ENCODE peak calls at places on chromosomes 2 and 18, in five cellular contexts. M is K562, A is A549, D is IMR-90, U is GM12878. F is an unnamed sample.

GRCh38 chr2:129483366-129483765 is 496.1 kb upstream of the RAB6C start:
- DNase-seq in M (no peak), A (no peak), D (no peak), U (peak; percentile 37), F (no peak)

GRCh38 chr2:8520791-8521344 is 161.0 kb upstream of the ID2 start:
- DNase-seq in M (no peak), A (no peak), D (no peak), U (no peak), F (no peak)

GRCh38 chr2:176643711-176644110 is 374.5 kb downstream of the MTX2 start:
- DNase-seq in M (peak; percentile 19), A (peak; percentile 10), D (no peak), U (no peak), F (peak; percentile 21)

GRCh38 chr2:242053921-242054320 is 184.4 kb downstream of the RTP5 start:
- DNase-seq in M (no peak), A (no peak), D (no peak), U (no peak), F (no peak)

GRCh38 chr18:24009651-24010333 is 4.8 kb upstream of the TTC39C start:
- DNase-seq in M (no peak), A (no peak), D (no peak), U (peak; percentile 74), F (no peak)

GRCh38 chr2:240200230-240201051 is 60.0 kb upstream of the OTOS start:
- DNase-seq in M (no peak), A (no peak), D (peak; percentile 6), U (no peak), F (no peak)

GRCh38 chr2:45928946-45929345 is 277.5 kb downstream of the PRKCE start:
- DNase-seq in M (no peak), A (no peak), D (no peak), U (no peak), F (no peak)

GRCh38 chr2:183069174-183069573 is 9.4 kb upstream of the DUSP19 start:
- DNase-seq in M (no peak), A (no peak), D (no peak), U (no peak), F (no peak)

GRCh38 chr2:20067992-20068727 is 16.7 kb upstream of the LAPTM4A start:
- DNase-seq in M (no peak), A (peak; percentile 29), D (peak; percentile 96), U (no peak), F (no peak)

GRCh38 chr2:379778-380177 is 91.9 kb upstream of the ALKAL2 start:
- DNase-seq in M (no peak), A (no peak), D (no peak), U (no peak), F (no peak)

GRCh38 chr18:58766164-58766563 is 94.9 kb downstream of the MALT1 start:
- DNase-seq in M (no peak), A (no peak), D (no peak), U (no peak), F (no peak)

GRCh38 chr2:154698789-154699559 is 479 bp downstream of the KCNJ3 start:
- DNase-seq in M (no peak), A (no peak), D (no peak), U (no peak), F (no peak)

GRCh38 chr2:239916205-239917127 is 108.7 kb downstream of the NDUFA10 start:
- DNase-seq in M (no peak), A (no peak), D (no peak), U (no peak), F (no peak)

GRCh38 chr18:11501352-11501751 is 108.0 kb upstream of the SLC35G4 start:
- DNase-seq in M (no peak), A (no peak), D (peak; percentile 36), U (no peak), F (no peak)

GRCh38 chr18:11506871-11507270 is 102.5 kb upstream of the SLC35G4 start:
- DNase-seq in M (no peak), A (no peak), D (peak; percentile 48), U (no peak), F (no peak)

GRCh38 chr18:11505993-11506392 is 103.4 kb upstream of the SLC35G4 start:
- DNase-seq in M (no peak), A (no peak), D (no peak), U (no peak), F (no peak)

GRCh38 chr18:11502368-11502767 is 107.0 kb upstream of the SLC35G4 start:
- DNase-seq in M (no peak), A (no peak), D (peak; percentile 83), U (no peak), F (no peak)

GRCh38 chr18:11504962-11505361 is 104.4 kb upstream of the SLC35G4 start:
- DNase-seq in M (no peak), A (no peak), D (no peak), U (no peak), F (no peak)
- TF ChIP-seq BHLHE40 in M (no peak), A (no peak), D (no peak), U (no peak), F (no peak)

DNA sequence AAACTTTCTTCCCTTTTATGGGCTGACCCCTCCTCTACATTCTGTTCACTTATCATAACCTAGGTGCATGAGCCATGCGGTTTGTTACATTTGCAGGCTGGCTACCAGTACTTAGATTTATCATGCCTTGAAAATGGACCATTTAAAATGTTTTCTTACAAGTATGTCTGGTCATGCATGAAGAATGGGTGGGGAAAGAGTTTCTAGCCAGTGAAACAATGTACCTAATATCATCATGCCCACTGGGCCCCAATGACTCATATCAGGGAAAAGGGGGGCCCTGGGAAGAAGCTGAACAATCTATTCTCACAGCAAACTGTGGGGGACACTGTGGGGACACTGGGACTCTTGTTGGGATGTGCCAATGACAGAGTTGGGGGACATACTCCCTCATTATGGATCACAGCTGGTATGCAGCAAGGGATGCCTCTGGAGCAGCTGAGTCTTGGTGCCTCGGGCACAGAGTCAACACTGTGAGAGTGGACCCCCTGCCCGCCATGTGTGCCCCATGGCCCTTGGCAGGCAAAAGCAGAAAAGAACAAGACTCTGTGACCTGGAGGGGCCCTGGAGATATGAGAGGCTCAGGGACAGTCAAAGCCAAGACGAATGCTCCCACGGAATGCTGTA is 156.3 kb downstream of the ZNF516 start:
- DNase-seq in M (no peak), A (no peak), D (no peak), U (no peak), F (no peak)
- TF ChIP-seq BHLHE40 in M (no peak), A (no peak), D (no peak), U (no peak), F (no peak)

DNA sequence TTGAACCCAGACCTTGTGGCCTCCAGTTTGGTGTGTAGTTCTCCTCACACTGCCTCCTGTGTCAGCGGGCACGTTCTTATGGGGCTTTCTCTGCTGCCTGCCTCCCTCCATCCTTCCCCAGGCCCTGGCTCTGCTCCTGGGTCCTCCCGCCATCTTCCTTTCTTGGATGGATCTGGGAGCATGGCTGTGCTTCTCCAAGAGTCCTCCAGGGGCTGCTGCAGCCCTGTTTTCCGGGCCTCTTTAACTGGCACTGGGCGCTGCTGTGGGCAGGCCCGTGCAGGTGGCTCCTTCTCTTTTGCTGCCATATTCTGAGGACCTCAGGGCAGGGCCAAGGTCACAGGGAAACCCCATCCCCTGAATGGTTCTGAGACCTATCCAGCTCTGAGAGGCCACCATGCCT is 17.8 kb downstream of the THNSL2 start:
- DNase-seq in M (peak; percentile 20), A (peak; percentile 24), D (no peak), U (no peak), F (no peak)
- TF ChIP-seq BHLHE40 in M (no peak), A (no peak), D (no peak), U (no peak), F (no peak)

GRCh38 chr2:170505631-170506270 is 209.4 kb upstream of the SP5 start:
- DNase-seq in M (no peak), A (no peak), D (no peak), U (no peak), F (no peak)
- TF ChIP-seq BHLHE40 in M (no peak), A (no peak), D (no peak), U (no peak), F (no peak)

GRCh38 chr2:160214461-160215055 is 14.5 kb upstream of the ITGB6 start:
- DNase-seq in M (no peak), A (peak; percentile 86), D (peak; percentile 90), U (no peak), F (no peak)
- TF ChIP-seq BHLHE40 in M (no peak), A (no peak), D (peak; percentile 26), U (no peak), F (no peak)

DNA sequence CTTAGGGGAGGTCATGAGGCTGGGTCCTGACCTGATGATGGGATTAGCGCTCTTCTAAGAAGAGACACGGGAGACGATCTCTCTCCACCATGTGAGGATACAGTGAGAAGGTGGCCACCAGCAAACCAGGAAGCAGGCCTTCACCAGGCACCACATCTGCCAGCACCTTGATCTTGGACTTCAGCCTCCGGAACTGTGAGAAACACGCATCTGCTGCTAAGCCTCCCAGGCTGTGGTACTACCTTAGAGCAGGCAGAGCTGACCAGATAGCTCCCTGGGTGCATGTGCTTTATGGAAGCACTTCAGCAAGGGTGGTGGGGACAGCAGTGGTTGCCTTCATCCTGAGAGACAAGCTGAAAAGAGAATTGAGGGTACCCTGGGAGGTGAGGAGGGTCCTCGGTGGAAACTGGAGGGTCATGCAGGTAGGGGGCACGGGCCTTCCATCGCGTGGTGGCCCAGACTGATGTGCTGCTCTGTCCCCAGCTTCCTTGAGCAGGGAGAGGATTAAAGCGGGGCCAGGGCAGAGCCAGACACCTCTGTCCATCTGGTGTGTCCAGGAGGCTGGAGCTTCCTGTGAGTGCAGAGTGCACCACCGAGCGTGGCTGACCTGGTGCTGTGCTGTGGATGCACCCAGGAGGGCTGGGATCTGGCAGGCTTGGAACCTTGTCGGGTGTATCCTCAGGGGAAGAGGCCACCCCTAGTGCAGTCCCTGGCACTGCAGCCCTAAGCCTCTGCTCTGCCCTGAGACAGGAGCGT is 42.9 kb upstream of the HS6ST1 start:
- DNase-seq in M (no peak), A (no peak), D (no peak), U (no peak), F (no peak)
- TF ChIP-seq BHLHE40 in M (no peak), A (no peak), D (no peak), U (no peak), F (no peak)

GRCh38 chr2:31058096-31058843 is 80.0 kb downstream of the GALNT14 start:
- DNase-seq in M (no peak), A (no peak), D (no peak), U (no peak), F (no peak)
- TF ChIP-seq BHLHE40 in M (no peak), A (no peak), D (no peak), U (no peak), F (no peak)

F was measured in HEK293T.